ENCODE peak calls at places on chromosomes 4 and X, in six cellular contexts. One of them, this sample, is unnamed. For H3K27me3 and H3K9me3, the result is how much of the 10 kb centered on the place peaks cover.

GRCh38 chr4:118964891-118965411 is 76.3 kb downstream of the SYNPO2 start:
- DNase-seq in MM.1S: no peak
- DNase-seq in endothelial cell of umbilical vein: no peak
- DNase-seq in SJSA1: peak
- DNase-seq in CD4-positive, CD25-positive, alpha-beta regulatory T cell: no peak
- DNase-seq in left ventricle myocardium inferior: no peak
- DNase-seq in this sample: no peak

GRCh38 chrX:15497865-15498264 is 2.7 kb upstream of the BMX start:
- DNase-seq in left ventricle myocardium inferior: peak
- DNase-seq in SJSA1: peak
- DNase-seq in CD4-positive, CD25-positive, alpha-beta regulatory T cell: peak
- DNase-seq in endothelial cell of umbilical vein: peak
- DNase-seq in MM.1S: peak
- DNase-seq in this sample: peak

GRCh38 chr4:86685401-86685800 is 91.3 kb downstream of the PTPN13 start:
- DNase-seq in MM.1S: no peak
- DNase-seq in CD4-positive, CD25-positive, alpha-beta regulatory T cell: no peak
- DNase-seq in SJSA1: no peak
- DNase-seq in left ventricle myocardium inferior: no peak
- DNase-seq in endothelial cell of umbilical vein: peak
- DNase-seq in this sample: no peak

GRCh38 chr4:40333921-40334352 is 1.2 kb upstream of the CHRNA9 start:
- DNase-seq in CD4-positive, CD25-positive, alpha-beta regulatory T cell: no peak
- DNase-seq in SJSA1: no peak
- DNase-seq in left ventricle myocardium inferior: no peak
- DNase-seq in MM.1S: no peak
- DNase-seq in endothelial cell of umbilical vein: no peak
- DNase-seq in this sample: peak

GRCh38 chr4:3708611-3709010 is 57.6 kb upstream of the ADRA2C start:
- DNase-seq in endothelial cell of umbilical vein: no peak
- DNase-seq in CD4-positive, CD25-positive, alpha-beta regulatory T cell: no peak
- DNase-seq in SJSA1: no peak
- DNase-seq in MM.1S: no peak
- DNase-seq in left ventricle myocardium inferior: no peak
- DNase-seq in this sample: no peak

GRCh38 chrX:148823986-148824385 is 323.6 kb downstream of the AFF2 start:
- DNase-seq in left ventricle myocardium inferior: no peak
- DNase-seq in endothelial cell of umbilical vein: no peak
- DNase-seq in CD4-positive, CD25-positive, alpha-beta regulatory T cell: no peak
- DNase-seq in MM.1S: no peak
- DNase-seq in SJSA1: no peak
- DNase-seq in this sample: no peak

GRCh38 chrX:77444075-77444474 is 3.1 kb upstream of the FGF16 start:
- DNase-seq in endothelial cell of umbilical vein: peak
- DNase-seq in SJSA1: no peak
- DNase-seq in MM.1S: no peak
- DNase-seq in left ventricle myocardium inferior: no peak
- DNase-seq in CD4-positive, CD25-positive, alpha-beta regulatory T cell: no peak
- DNase-seq in this sample: no peak

GRCh38 chrX:9682456-9682855 is 83.2 kb downstream of the GPR143 start:
- DNase-seq in left ventricle myocardium inferior: no peak
- DNase-seq in SJSA1: peak
- DNase-seq in MM.1S: no peak
- DNase-seq in CD4-positive, CD25-positive, alpha-beta regulatory T cell: no peak
- DNase-seq in endothelial cell of umbilical vein: peak
- DNase-seq in this sample: no peak

GRCh38 chrX:67872958-67873357 is 329.1 kb downstream of the AR start:
- DNase-seq in left ventricle myocardium inferior: no peak
- DNase-seq in MM.1S: no peak
- DNase-seq in CD4-positive, CD25-positive, alpha-beta regulatory T cell: no peak
- DNase-seq in endothelial cell of umbilical vein: no peak
- DNase-seq in SJSA1: no peak
- DNase-seq in this sample: no peak

GRCh38 chr4:112633477-112634235 is 3.1 kb downstream of the ZGRF1 start:
- DNase-seq in MM.1S: peak
- DNase-seq in SJSA1: peak
- DNase-seq in left ventricle myocardium inferior: no peak
- DNase-seq in CD4-positive, CD25-positive, alpha-beta regulatory T cell: peak
- DNase-seq in endothelial cell of umbilical vein: peak
- DNase-seq in this sample: no peak

GRCh38 chrX:129721414-129721813 is 17.4 kb upstream of the XPNPEP2 start:
- DNase-seq in endothelial cell of umbilical vein: no peak
- DNase-seq in SJSA1: no peak
- DNase-seq in left ventricle myocardium inferior: no peak
- DNase-seq in CD4-positive, CD25-positive, alpha-beta regulatory T cell: no peak
- DNase-seq in MM.1S: no peak
- DNase-seq in this sample: no peak

GRCh38 chr4:86092684-86093083 is 267.2 kb downstream of the MAPK10 start:
- DNase-seq in CD4-positive, CD25-positive, alpha-beta regulatory T cell: no peak
- DNase-seq in endothelial cell of umbilical vein: peak
- DNase-seq in SJSA1: peak
- DNase-seq in left ventricle myocardium inferior: no peak
- DNase-seq in MM.1S: no peak
- DNase-seq in this sample: no peak

GRCh38 chr4:13483142-13484044 is 747 bp downstream of the RAB28 start:
- DNase-seq in left ventricle myocardium inferior: no peak
- DNase-seq in MM.1S: peak
- DNase-seq in CD4-positive, CD25-positive, alpha-beta regulatory T cell: peak
- DNase-seq in SJSA1: peak
- DNase-seq in endothelial cell of umbilical vein: peak
- DNase-seq in this sample: peak

GRCh38 chr4:38523054-38523453 is 140.9 kb upstream of the KLF3 start:
- DNase-seq in MM.1S: no peak
- DNase-seq in CD4-positive, CD25-positive, alpha-beta regulatory T cell: no peak
- DNase-seq in SJSA1: no peak
- DNase-seq in left ventricle myocardium inferior: no peak
- DNase-seq in endothelial cell of umbilical vein: no peak
- DNase-seq in this sample: no peak

GRCh38 chr4:11451720-11452119 is 23.0 kb upstream of the HS3ST1 start:
- DNase-seq in CD4-positive, CD25-positive, alpha-beta regulatory T cell: no peak
- DNase-seq in MM.1S: no peak
- DNase-seq in endothelial cell of umbilical vein: no peak
- DNase-seq in left ventricle myocardium inferior: no peak
- DNase-seq in SJSA1: no peak
- DNase-seq in this sample: no peak

GRCh38 chrX:15617111-15617510 is 16.4 kb upstream of the ACE2 start:
- DNase-seq in SJSA1: no peak
- DNase-seq in left ventricle myocardium inferior: no peak
- DNase-seq in endothelial cell of umbilical vein: no peak
- DNase-seq in CD4-positive, CD25-positive, alpha-beta regulatory T cell: no peak
- DNase-seq in MM.1S: no peak
- DNase-seq in this sample: peak

GRCh38 chrX:15946783-15947550 is 92.4 kb upstream of the AP1S2 start:
- DNase-seq in left ventricle myocardium inferior: no peak
- DNase-seq in SJSA1: peak
- DNase-seq in endothelial cell of umbilical vein: no peak
- DNase-seq in MM.1S: no peak
- DNase-seq in CD4-positive, CD25-positive, alpha-beta regulatory T cell: no peak
- DNase-seq in this sample: peak

GRCh38 chr4:183397741-183398297 is 46.6 kb upstream of the CDKN2AIP start:
- DNase-seq in left ventricle myocardium inferior: no peak
- DNase-seq in SJSA1: no peak
- DNase-seq in endothelial cell of umbilical vein: no peak
- DNase-seq in CD4-positive, CD25-positive, alpha-beta regulatory T cell: no peak
- DNase-seq in MM.1S: no peak
- DNase-seq in this sample: no peak

GRCh38 chr4:163167333-163167626 is 590 bp upstream of the NAF1 start:
- DNase-seq in endothelial cell of umbilical vein: peak
- DNase-seq in MM.1S: no peak
- DNase-seq in SJSA1: peak
- DNase-seq in CD4-positive, CD25-positive, alpha-beta regulatory T cell: peak
- DNase-seq in left ventricle myocardium inferior: no peak
- DNase-seq in this sample: no peak

GRCh38 chr4:73451404-73451803 is 15.4 kb downstream of the AFP start:
- DNase-seq in endothelial cell of umbilical vein: no peak
- DNase-seq in SJSA1: no peak
- DNase-seq in left ventricle myocardium inferior: no peak
- DNase-seq in MM.1S: no peak
- DNase-seq in CD4-positive, CD25-positive, alpha-beta regulatory T cell: no peak
- DNase-seq in this sample: peak

GRCh38 chr4:5051692-5052423 is 578 bp downstream of the STK32B start:
- DNase-seq in SJSA1: no peak
- DNase-seq in MM.1S: no peak
- DNase-seq in endothelial cell of umbilical vein: peak
- DNase-seq in left ventricle myocardium inferior: no peak
- DNase-seq in CD4-positive, CD25-positive, alpha-beta regulatory T cell: no peak
- DNase-seq in this sample: no peak

GRCh38 chr4:20418865-20419451 is 167.3 kb downstream of the SLIT2 start:
- DNase-seq in MM.1S: peak
- DNase-seq in SJSA1: peak
- DNase-seq in CD4-positive, CD25-positive, alpha-beta regulatory T cell: peak
- DNase-seq in endothelial cell of umbilical vein: peak
- DNase-seq in left ventricle myocardium inferior: no peak
- DNase-seq in this sample: no peak

GRCh38 chr4:99462875-99463464 is 27.8 kb upstream of the ADH7 start:
- DNase-seq in MM.1S: peak
- DNase-seq in CD4-positive, CD25-positive, alpha-beta regulatory T cell: peak
- DNase-seq in left ventricle myocardium inferior: peak
- DNase-seq in endothelial cell of umbilical vein: peak
- DNase-seq in SJSA1: peak
- DNase-seq in this sample: peak

DNA sequence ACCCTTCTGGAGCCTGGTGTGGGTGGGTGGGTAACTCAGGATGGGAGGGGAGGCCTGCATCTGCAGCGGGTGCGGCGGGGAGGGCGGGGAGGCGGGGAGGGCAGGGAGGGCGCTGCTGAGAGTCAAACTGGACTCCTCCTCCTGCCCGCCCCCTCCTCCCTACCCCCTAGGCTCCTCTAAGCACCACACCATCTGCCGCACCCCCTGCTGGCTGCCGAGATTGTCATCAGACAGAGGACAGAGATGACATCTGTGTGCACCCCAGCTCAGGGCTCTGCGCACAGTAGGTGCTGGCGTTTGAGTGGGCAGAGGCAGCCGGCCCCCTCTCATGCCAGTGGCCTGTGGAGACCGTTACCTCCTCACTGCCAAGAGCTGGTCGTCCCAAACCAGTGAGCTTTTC is 10.6 kb upstream of the HMX1 start:
- DNase-seq in left ventricle myocardium inferior: no peak
- DNase-seq in SJSA1: no peak
- DNase-seq in CD4-positive, CD25-positive, alpha-beta regulatory T cell: no peak
- DNase-seq in MM.1S: no peak
- DNase-seq in endothelial cell of umbilical vein: no peak
- DNase-seq in this sample: no peak
- H3K27me3 ChIP-seq in left ventricle myocardium inferior: half or more
- H3K27me3 ChIP-seq in SJSA1: under half
- H3K27me3 ChIP-seq in CD4-positive, CD25-positive, alpha-beta regulatory T cell: under half
- H3K27me3 ChIP-seq in MM.1S: half or more
- H3K27me3 ChIP-seq in endothelial cell of umbilical vein: under half
- H3K27me3 ChIP-seq in this sample: under half

GRCh38 chr4:168850016-168850415 is 160.0 kb downstream of the CBR4 start:
- DNase-seq in endothelial cell of umbilical vein: no peak
- DNase-seq in CD4-positive, CD25-positive, alpha-beta regulatory T cell: no peak
- DNase-seq in left ventricle myocardium inferior: no peak
- DNase-seq in SJSA1: no peak
- DNase-seq in MM.1S: no peak
- DNase-seq in this sample: no peak

GRCh38 chr4:168846414-168846813 is 163.6 kb downstream of the CBR4 start:
- DNase-seq in SJSA1: no peak
- DNase-seq in left ventricle myocardium inferior: no peak
- DNase-seq in MM.1S: no peak
- DNase-seq in endothelial cell of umbilical vein: no peak
- DNase-seq in CD4-positive, CD25-positive, alpha-beta regulatory T cell: no peak
- DNase-seq in this sample: no peak

GRCh38 chr4:168848112-168848511 is 161.9 kb downstream of the CBR4 start:
- DNase-seq in CD4-positive, CD25-positive, alpha-beta regulatory T cell: no peak
- DNase-seq in left ventricle myocardium inferior: no peak
- DNase-seq in MM.1S: no peak
- DNase-seq in endothelial cell of umbilical vein: peak
- DNase-seq in SJSA1: peak
- DNase-seq in this sample: no peak

GRCh38 chr4:168845897-168846296 is 164.2 kb downstream of the CBR4 start:
- DNase-seq in endothelial cell of umbilical vein: no peak
- DNase-seq in left ventricle myocardium inferior: no peak
- DNase-seq in SJSA1: no peak
- DNase-seq in MM.1S: no peak
- DNase-seq in CD4-positive, CD25-positive, alpha-beta regulatory T cell: no peak
- DNase-seq in this sample: no peak

DNA sequence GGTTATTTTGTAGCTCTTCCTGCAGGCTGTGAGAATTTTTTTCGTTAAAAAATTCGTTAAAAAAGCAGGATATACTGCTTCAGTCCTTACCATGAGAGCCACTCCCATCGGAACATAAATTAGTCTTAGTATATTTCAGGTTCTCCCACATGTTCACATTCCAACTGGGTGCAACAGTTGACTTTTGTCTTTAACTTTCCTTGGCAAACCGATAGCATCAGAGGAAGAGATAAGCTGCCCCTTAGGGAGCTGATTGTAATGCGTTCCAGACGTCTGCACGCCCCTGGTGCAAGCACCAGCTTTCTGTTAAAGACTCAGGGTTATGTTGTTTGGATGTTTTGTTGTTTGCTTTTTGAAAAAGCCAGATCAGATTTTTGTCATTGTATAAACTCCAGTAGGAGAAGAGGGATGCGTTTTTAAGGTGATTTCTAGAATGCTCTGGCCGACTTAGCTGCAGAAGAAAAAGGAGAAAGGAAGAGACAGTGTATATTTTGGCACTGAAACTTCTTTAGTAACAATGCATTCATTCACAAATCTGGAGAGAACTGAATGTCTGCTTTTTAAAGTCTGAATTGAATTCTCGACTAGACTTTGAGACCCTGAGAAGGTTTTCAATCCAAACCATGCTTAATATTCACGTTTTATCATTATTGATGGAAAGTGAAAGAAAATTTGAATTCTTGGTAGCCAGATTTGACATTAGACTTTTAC is 160.9 kb downstream of the CBR4 start:
- DNase-seq in CD4-positive, CD25-positive, alpha-beta regulatory T cell: no peak
- DNase-seq in left ventricle myocardium inferior: no peak
- DNase-seq in endothelial cell of umbilical vein: peak
- DNase-seq in SJSA1: peak
- DNase-seq in MM.1S: no peak
- DNase-seq in this sample: no peak
- H3K4me3 ChIP-seq in CD4-positive, CD25-positive, alpha-beta regulatory T cell: no peak
- H3K4me3 ChIP-seq in left ventricle myocardium inferior: peak
- H3K4me3 ChIP-seq in endothelial cell of umbilical vein: no peak
- H3K4me3 ChIP-seq in SJSA1: no peak
- H3K4me3 ChIP-seq in MM.1S: no peak
- H3K4me3 ChIP-seq in this sample: no peak

DNA sequence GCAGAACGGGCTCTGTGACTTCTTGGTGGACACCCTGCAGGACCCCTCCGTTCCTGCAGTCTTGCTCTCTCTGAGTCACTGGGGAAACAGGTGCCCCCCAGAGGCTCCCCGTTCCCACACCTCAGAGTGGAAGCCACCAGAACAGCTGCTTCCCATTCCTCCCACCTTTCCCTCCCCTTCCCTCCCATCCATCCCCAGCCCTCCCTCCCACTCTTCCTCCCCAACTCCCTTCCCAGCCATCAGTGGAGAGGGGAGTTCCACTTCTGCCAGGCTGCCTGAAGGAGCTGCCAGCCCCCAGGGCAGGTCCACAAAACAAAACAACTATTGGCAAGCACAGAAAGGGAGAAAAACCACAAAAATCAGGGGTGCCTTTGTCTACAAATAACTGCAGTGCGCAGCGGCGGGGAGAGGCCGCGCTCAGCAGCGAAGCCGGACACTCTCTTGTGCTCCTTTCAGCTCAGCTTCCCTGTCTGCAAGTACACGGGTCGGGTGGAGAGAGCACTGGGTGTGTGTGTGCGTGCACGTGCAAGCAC is 8.1 kb downstream of the SSR4 start:
- DNase-seq in MM.1S: no peak
- DNase-seq in SJSA1: no peak
- DNase-seq in left ventricle myocardium inferior: no peak
- DNase-seq in CD4-positive, CD25-positive, alpha-beta regulatory T cell: no peak
- DNase-seq in endothelial cell of umbilical vein: no peak
- DNase-seq in this sample: no peak
- H3K9me3 ChIP-seq in MM.1S: under half
- H3K9me3 ChIP-seq in SJSA1: under half
- H3K9me3 ChIP-seq in left ventricle myocardium inferior: under half
- H3K9me3 ChIP-seq in CD4-positive, CD25-positive, alpha-beta regulatory T cell: under half
- H3K9me3 ChIP-seq in endothelial cell of umbilical vein: under half
- H3K9me3 ChIP-seq in this sample: under half

GRCh38 chr4:54731552-54731951 is 73.8 kb downstream of the KIT start:
- DNase-seq in MM.1S: no peak
- DNase-seq in endothelial cell of umbilical vein: no peak
- DNase-seq in left ventricle myocardium inferior: no peak
- DNase-seq in CD4-positive, CD25-positive, alpha-beta regulatory T cell: no peak
- DNase-seq in SJSA1: no peak
- DNase-seq in this sample: no peak
- H3K27me3 ChIP-seq in MM.1S: under half
- H3K27me3 ChIP-seq in endothelial cell of umbilical vein: under half
- H3K27me3 ChIP-seq in left ventricle myocardium inferior: under half
- H3K27me3 ChIP-seq in CD4-positive, CD25-positive, alpha-beta regulatory T cell: under half
- H3K27me3 ChIP-seq in SJSA1: under half
- H3K27me3 ChIP-seq in this sample: under half

This sample was measured in MG63.